ENCODE peak calls at places on chromosomes 3 and 15, in seven cellular contexts. E, Z, T, V, D, H and U are unnamed samples.
A peak's percentile ranks its signal among the peaks of the same experiment; 100 is the strongest.

GRCh38 chr15:63572749-63573464 is 24.3 kb upstream of the FBXL22 start:
- DNase-seq in D (no peak), H (no peak), Z (no peak), V (no peak), T (no peak), E (no peak), U (no peak)

GRCh38 chr15:50377867-50378751 is 23.1 kb upstream of the GABPB1 start:
- DNase-seq in H (no peak), V (peak; percentile 78), Z (no peak), D (peak; percentile 53), T (no peak), E (no peak), U (no peak)

GRCh38 chr3:151015762-151016161 is 43.2 kb upstream of the CLRN1 start:
- DNase-seq in V (no peak), H (no peak), T (no peak), E (peak; percentile 52), D (no peak), Z (peak; percentile 7), U (no peak)

GRCh38 chr15:84833447-84833846 is 16.3 kb downstream of the ALPK3 start:
- DNase-seq in T (no peak), D (no peak), E (no peak), V (no peak), H (no peak), Z (peak; percentile 18), U (no peak)

GRCh38 chr15:69951511-69952209 is 146.1 kb downstream of the TLE3 start:
- DNase-seq in H (no peak), D (no peak), E (no peak), T (no peak), Z (no peak), V (no peak), U (no peak)

GRCh38 chr3:155327430-155327829 is 33.9 kb upstream of the STRIT1 start:
- DNase-seq in E (no peak), D (no peak), T (no peak), H (no peak), Z (no peak), V (no peak), U (no peak)

GRCh38 chr3:13493867-13494441 is 13.8 kb downstream of the HDAC11 start:
- DNase-seq in Z (no peak), E (no peak), V (no peak), T (no peak), D (no peak), H (no peak), U (no peak)

GRCh38 chr3:129694228-129694627 is 87.8 kb upstream of the PLXND1 start:
- DNase-seq in H (peak; percentile 18), T (no peak), D (no peak), Z (no peak), E (no peak), V (no peak), U (no peak)

GRCh38 chr15:22918056-22918455 is 62.1 kb downstream of the CYFIP1 start:
- DNase-seq in E (no peak), Z (peak; percentile 62), T (no peak), H (peak; percentile 23), D (no peak), V (no peak), U (no peak)

GRCh38 chr15:62600376-62600775 is 435.3 kb upstream of the C2CD4B start:
- DNase-seq in T (no peak), D (no peak), V (no peak), E (no peak), Z (no peak), H (no peak), U (no peak)

GRCh38 chr3:134258761-134259347 is 8.2 kb upstream of the RYK start:
- DNase-seq in E (no peak), V (no peak), Z (no peak), H (no peak), T (no peak), D (no peak), U (no peak)

GRCh38 chr3:42493126-42493797 is 9.2 kb upstream of the VIPR1 start:
- DNase-seq in Z (no peak), D (no peak), V (no peak), H (no peak), T (no peak), E (no peak), U (no peak)

GRCh38 chr3:76063019-76063418 is 277.7 kb upstream of the ZNF717 start:
- DNase-seq in D (no peak), T (no peak), E (peak; percentile 67), V (no peak), Z (peak; percentile 66), H (no peak), U (no peak)

GRCh38 chr3:17195856-17196604 is 311.3 kb downstream of the PLCL2 start:
- DNase-seq in V (peak; percentile 48), Z (no peak), E (peak; percentile 16), H (no peak), T (no peak), D (peak; percentile 86), U (no peak)

GRCh38 chr3:98954806-98955205 is 53.3 kb upstream of the DCBLD2 start:
- DNase-seq in T (no peak), E (no peak), V (no peak), H (peak; percentile 44), D (no peak), Z (peak; percentile 50), U (no peak)

GRCh38 chr15:58528197-58528870 is 96.5 kb downstream of the LIPC start:
- DNase-seq in D (no peak), Z (no peak), T (peak; percentile 75), E (no peak), V (no peak), H (no peak), U (no peak)

GRCh38 chr15:31401282-31401681 is 74.6 kb downstream of the KLF13 start:
- DNase-seq in T (no peak), E (no peak), H (no peak), V (no peak), Z (no peak), D (no peak), U (no peak)

GRCh38 chr3:16768956-16769355 is 115.8 kb upstream of the PLCL2 start:
- DNase-seq in D (no peak), Z (no peak), E (no peak), H (no peak), T (no peak), V (no peak), U (no peak)

GRCh38 chr15:80804970-80805495 is 25.9 kb downstream of the CEMIP start:
- DNase-seq in V (no peak), E (no peak), Z (no peak), H (no peak), T (no peak), D (no peak), U (peak; percentile 49)

GRCh38 chr15:93803406-93803805 is 428.0 kb upstream of the MCTP2 start:
- DNase-seq in H (no peak), E (no peak), V (no peak), T (no peak), Z (no peak), D (no peak), U (no peak)

GRCh38 chr15:92709064-92709463 is 53.5 kb upstream of the FAM174B start:
- DNase-seq in Z (no peak), D (no peak), E (no peak), T (no peak), V (no peak), H (no peak), U (no peak)

GRCh38 chr3:10504161-10505049 is 981 bp downstream of the ATP2B2 start:
- DNase-seq in Z (no peak), D (no peak), V (no peak), E (no peak), T (no peak), H (no peak), U (no peak)
- TF ChIP-seq CTCF in Z (no peak), D (no peak), V (no peak), E (no peak), T (no peak), H (no peak), U (no peak)

DNA sequence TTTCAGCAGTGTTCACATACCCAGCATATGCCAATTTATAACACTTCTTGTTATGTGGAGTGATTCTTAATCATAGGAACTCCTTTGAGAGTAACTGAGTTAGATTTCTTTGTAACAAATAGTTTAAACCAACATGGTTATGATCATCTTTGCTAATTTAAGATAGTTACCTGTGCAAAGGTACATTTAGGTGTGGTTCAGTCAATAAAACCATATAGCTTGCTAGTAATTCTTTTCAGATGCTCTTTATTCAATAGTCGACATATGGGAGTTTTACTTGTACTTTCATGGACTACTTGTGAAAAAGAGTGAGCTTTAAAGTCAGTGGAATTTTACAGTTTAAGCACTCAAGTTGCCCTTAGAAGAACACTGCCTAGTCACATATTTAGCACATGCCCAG is 5.2 kb downstream of the DNAJC13 start:
- DNase-seq in E (no peak), H (no peak), D (no peak), Z (no peak), V (no peak), T (no peak), U (no peak)
- TF ChIP-seq CTCF in E (no peak), H (no peak), D (no peak), Z (no peak), V (no peak), T (no peak), U (no peak)

DNA sequence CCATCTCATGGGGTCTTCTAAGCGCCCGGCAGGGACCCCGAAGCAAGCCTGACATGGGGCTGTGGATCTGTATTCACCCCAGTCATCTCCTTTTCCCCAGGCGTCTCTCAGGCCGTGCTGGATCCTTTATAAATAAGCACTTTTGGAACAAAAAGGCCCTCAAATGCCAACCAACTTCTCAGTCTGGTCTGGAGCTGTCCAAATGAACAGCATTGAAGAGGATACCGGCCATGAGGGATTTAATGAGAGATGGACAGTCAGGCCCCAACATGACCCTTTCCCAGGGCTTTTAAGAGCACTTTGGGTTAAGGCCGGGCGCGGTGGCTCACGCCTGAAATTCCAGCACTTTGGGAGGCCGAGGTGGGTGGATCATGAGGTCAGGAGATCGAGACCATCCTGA is 89.2 kb upstream of the SPATA12 start:
- DNase-seq in Z (no peak), T (no peak), V (no peak), H (no peak), E (no peak), D (no peak), U (no peak)
- TF ChIP-seq CTCF in Z (no peak), T (no peak), V (no peak), H (no peak), E (no peak), D (no peak), U (no peak)

DNA sequence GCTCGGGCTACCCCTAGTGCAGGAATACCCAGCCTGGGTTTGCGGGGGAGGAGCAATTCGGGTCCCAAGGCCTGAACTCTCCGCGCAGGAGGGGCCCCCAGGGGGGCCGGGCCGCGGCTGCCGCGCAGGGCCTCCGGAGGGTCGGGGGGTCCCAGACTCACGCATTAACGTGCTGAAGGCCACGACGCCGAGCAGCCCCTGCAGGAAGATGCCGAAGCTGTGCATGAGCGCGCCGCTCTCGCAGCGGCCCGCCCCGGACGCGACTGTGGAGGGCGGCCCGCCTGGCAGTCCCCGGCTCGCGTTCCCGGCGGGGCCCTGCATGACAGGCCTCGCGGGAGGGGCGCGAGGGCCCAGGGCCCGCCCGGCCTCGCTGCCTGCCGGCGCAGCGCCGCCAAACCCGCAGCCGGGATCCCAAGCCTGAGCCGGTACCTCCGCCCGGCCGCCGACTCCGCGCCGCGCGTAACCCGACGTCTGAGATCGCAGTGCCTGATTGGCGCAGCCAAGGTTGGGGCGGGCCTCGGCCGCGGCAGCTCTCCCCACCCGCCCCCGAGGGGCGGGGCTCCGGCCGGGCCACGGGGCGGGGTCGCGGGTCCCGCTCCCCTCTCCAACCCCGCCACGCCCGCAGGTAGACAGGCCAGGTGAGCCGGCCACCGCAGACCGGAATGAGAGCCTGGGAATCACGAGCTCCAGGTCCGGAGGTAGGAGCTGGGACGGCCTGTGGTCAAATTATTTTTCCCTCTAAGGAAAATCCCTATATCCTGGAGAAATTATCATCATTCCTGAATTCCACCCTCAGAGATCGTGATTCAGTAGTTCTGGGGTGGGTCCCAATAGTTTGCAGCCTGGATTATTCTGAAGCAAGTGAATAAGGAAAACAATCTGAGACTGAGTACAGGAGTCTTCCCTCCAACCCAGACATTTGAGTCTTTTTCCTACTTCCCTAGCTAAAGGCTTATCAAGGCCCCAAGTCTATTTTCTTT is at the start of gene STIMATE:
- DNase-seq in T (peak; percentile 93), E (no peak), D (peak; percentile 90), Z (peak; percentile 78), H (peak; percentile 41), V (peak; percentile 98), U (peak; percentile 88)
- TF ChIP-seq CTCF in T (no peak), E (no peak), D (no peak), Z (no peak), H (no peak), V (no peak), U (no peak)